ENCODE peak calls at places on chromosomes 2 and 18, in four cellular contexts. B is H1, K is mesendoderm, W is IMR-90. R is an unnamed sample.

GRCh38 chr2:32231959-32232358 is 32.7 kb downstream of the NLRC4 start:
- DNase-seq in B (no peak), K (no peak), W (no peak), R (no peak)

GRCh38 chr2:186486651-186487647 is 889 bp downstream of the ZC3H15 start:
- DNase-seq in B (no peak), K (no peak), W (peak), R (no peak)

GRCh38 chr18:68714356-68714706 is 577 bp downstream of the TMX3 start:
- DNase-seq in B (no peak), K (peak), W (no peak), R (no peak)

GRCh38 chr2:64622443-64623231 is 31.1 kb downstream of the SERTAD2 start:
- DNase-seq in B (no peak), K (peak), W (no peak), R (peak)

GRCh38 chr2:151350579-151351195 is 6.7 kb upstream of the TNFAIP6 start:
- DNase-seq in B (no peak), K (no peak), W (no peak), R (no peak)

GRCh38 chr2:135909976-135910375 is 33.7 kb upstream of the MCM6 start:
- DNase-seq in B (no peak), K (no peak), W (peak), R (no peak)

GRCh38 chr2:43897492-43897891 is 58.7 kb downstream of the ABCG8 start:
- DNase-seq in B (no peak), K (no peak), W (no peak), R (no peak)

GRCh38 chr2:73285162-73285739 is 973 bp upstream of the FBXO41 start:
- DNase-seq in B (no peak), K (no peak), W (no peak), R (no peak)

GRCh38 chr2:177554365-177554764 is 161.8 kb downstream of the AGPS start:
- DNase-seq in B (no peak), K (no peak), W (no peak), R (no peak)

GRCh38 chr2:53028746-53029423 is 738.7 kb upstream of the CHAC2 start:
- DNase-seq in B (no peak), K (peak), W (no peak), R (no peak)

GRCh38 chr18:37277753-37278152 is 287.8 kb downstream of the CELF4 start:
- DNase-seq in B (no peak), K (no peak), W (no peak), R (no peak)

GRCh38 chr18:73244411-73244810 is 376.6 kb upstream of the NETO1 start:
- DNase-seq in B (no peak), K (no peak), W (peak), R (no peak)

GRCh38 chr18:58805482-58806187 is 59.0 kb upstream of the ZNF532 start:
- DNase-seq in B (no peak), K (no peak), W (no peak), R (no peak)

GRCh38 chr2:107402330-107402729 is 424.4 kb upstream of the RGPD4 start:
- DNase-seq in B (no peak), K (no peak), W (no peak), R (no peak)

GRCh38 chr2:126909781-126910180 is 11.1 kb downstream of the TEX51 start:
- DNase-seq in B (no peak), K (no peak), W (no peak), R (no peak)

GRCh38 chr18:50559750-50560680 is at the start of gene MAPK4:
- DNase-seq in B (no peak), K (no peak), W (no peak), R (peak)

GRCh38 chr18:4641969-4642368 is 186.9 kb upstream of the DLGAP1 start:
- DNase-seq in B (no peak), K (no peak), W (no peak), R (no peak)

GRCh38 chr2:192307530-192307929 is 112.8 kb upstream of the TMEFF2 start:
- DNase-seq in B (no peak), K (peak), W (peak), R (no peak)

GRCh38 chr2:44801676-44802408 is 139.7 kb upstream of the SIX3 start:
- DNase-seq in B (no peak), K (peak), W (no peak), R (peak)

GRCh38 chr2:24049485-24050021 is at the start of gene FKBP1B:
- DNase-seq in B (peak), K (peak), W (peak), R (peak)

GRCh38 chr2:195472835-195473234 is 184.2 kb upstream of the SLC39A10 start:
- DNase-seq in B (no peak), K (no peak), W (no peak), R (no peak)

GRCh38 chr2:13714466-13714865 is 918.1 kb upstream of the LRATD1 start:
- DNase-seq in B (no peak), K (no peak), W (no peak), R (no peak)

GRCh38 chr2:17916584-17916983 is 38.1 kb downstream of the KCNS3 start:
- DNase-seq in B (no peak), K (no peak), W (no peak), R (no peak)

GRCh38 chr18:60391571-60392226 is 19.1 kb upstream of the MC4R start:
- DNase-seq in B (no peak), K (no peak), W (no peak), R (no peak)

GRCh38 chr2:233838726-233839446 is 15.4 kb downstream of the HJURP start:
- DNase-seq in B (no peak), K (no peak), W (no peak), R (no peak)

GRCh38 chr2:12828932-12829331 is 112.2 kb downstream of the TRIB2 start:
- DNase-seq in B (no peak), K (no peak), W (no peak), R (no peak)

GRCh38 chr2:74238879-74239278 is 40.5 kb downstream of the MTHFD2 start:
- DNase-seq in B (no peak), K (no peak), W (peak), R (no peak)

GRCh38 chr2:14330884-14331283 is 301.6 kb upstream of the LRATD1 start:
- DNase-seq in B (no peak), K (peak), W (no peak), R (no peak)

GRCh38 chr2:8886197-8886508 is 48.7 kb upstream of the KIDINS220 start:
- DNase-seq in B (no peak), K (no peak), W (no peak), R (no peak)

GRCh38 chr2:13005048-13005447 is 288.3 kb downstream of the TRIB2 start:
- DNase-seq in B (no peak), K (no peak), W (no peak), R (no peak)

GRCh38 chr2:121075006-121075545 is 209.9 kb downstream of the TFCP2L1 start:
- DNase-seq in B (peak), K (peak), W (peak), R (peak)

GRCh38 chr2:195410272-195410671 is 246.8 kb upstream of the SLC39A10 start:
- DNase-seq in B (no peak), K (no peak), W (no peak), R (no peak)

GRCh38 chr2:178304262-178304661 is 110.0 kb downstream of the OSBPL6 start:
- DNase-seq in B (no peak), K (no peak), W (no peak), R (no peak)

GRCh38 chr2:33518200-33518599 is 41.8 kb downstream of the RASGRP3 start:
- DNase-seq in B (no peak), K (no peak), W (no peak), R (no peak)
- H4K5ac ChIP-seq in B (no peak), K (no peak), W (no peak), R (no peak)

GRCh38 chr2:46277470-46278190 is 19.6 kb upstream of the EPAS1 start:
- DNase-seq in B (no peak), K (no peak), W (no peak), R (no peak)

GRCh38 chr2:46273919-46274318 is 23.3 kb upstream of the EPAS1 start:
- DNase-seq in B (no peak), K (no peak), W (no peak), R (no peak)

GRCh38 chr2:46273225-46273863 is 23.9 kb upstream of the EPAS1 start:
- DNase-seq in B (no peak), K (no peak), W (no peak), R (no peak)

GRCh38 chr2:46276652-46277051 is 20.6 kb upstream of the EPAS1 start:
- DNase-seq in B (no peak), K (peak), W (peak), R (no peak)

GRCh38 chr2:46275995-46276394 is 21.2 kb upstream of the EPAS1 start:
- DNase-seq in B (no peak), K (peak), W (no peak), R (peak)
- H4K5ac ChIP-seq in B (no peak), K (no peak), W (no peak), R (no peak)

GRCh38 chr2:214504599-214505376 is 93.9 kb downstream of the VWC2L start:
- DNase-seq in B (no peak), K (no peak), W (no peak), R (no peak)
- H4K5ac ChIP-seq in B (no peak), K (no peak), W (peak), R (no peak)

GRCh38 chr18:33826151-33826550 is 248.1 kb downstream of the ASXL3 start:
- DNase-seq in B (no peak), K (no peak), W (no peak), R (no peak)

GRCh38 chr18:33817096-33817495 is 239.1 kb downstream of the ASXL3 start:
- DNase-seq in B (peak), K (peak), W (peak), R (no peak)

GRCh38 chr18:33818145-33818544 is 240.1 kb downstream of the ASXL3 start:
- DNase-seq in B (no peak), K (no peak), W (no peak), R (no peak)

GRCh38 chr18:33820517-33821368 is 242.7 kb downstream of the ASXL3 start:
- DNase-seq in B (no peak), K (peak), W (no peak), R (no peak)

GRCh38 chr18:33821503-33821902 is 243.5 kb downstream of the ASXL3 start:
- DNase-seq in B (no peak), K (no peak), W (peak), R (no peak)
- H4K5ac ChIP-seq in B (no peak), K (no peak), W (no peak), R (no peak)

DNA sequence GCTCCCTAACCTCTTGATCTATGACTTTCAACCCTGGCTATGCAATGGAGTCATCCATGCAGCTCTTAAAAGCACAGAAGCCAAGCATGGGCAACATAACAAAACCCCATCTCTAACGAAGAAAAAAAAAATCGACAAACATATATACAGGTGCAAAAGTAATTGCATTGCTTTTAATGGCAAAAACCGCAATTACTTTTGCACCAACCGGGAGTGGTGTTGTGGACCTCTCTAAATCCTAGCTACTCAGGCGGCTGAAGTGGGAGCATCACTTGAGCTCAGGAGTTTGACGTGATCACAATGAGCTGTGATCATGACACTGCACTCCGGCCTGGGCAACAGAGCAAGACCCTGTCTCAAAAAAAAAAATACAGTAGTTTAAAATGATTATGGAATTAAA is 183.9 kb downstream of the ANKRD44 start:
- DNase-seq in B (no peak), K (no peak), W (no peak), R (no peak)
- H4K5ac ChIP-seq in B (no peak), K (no peak), W (no peak), R (no peak)

DNA sequence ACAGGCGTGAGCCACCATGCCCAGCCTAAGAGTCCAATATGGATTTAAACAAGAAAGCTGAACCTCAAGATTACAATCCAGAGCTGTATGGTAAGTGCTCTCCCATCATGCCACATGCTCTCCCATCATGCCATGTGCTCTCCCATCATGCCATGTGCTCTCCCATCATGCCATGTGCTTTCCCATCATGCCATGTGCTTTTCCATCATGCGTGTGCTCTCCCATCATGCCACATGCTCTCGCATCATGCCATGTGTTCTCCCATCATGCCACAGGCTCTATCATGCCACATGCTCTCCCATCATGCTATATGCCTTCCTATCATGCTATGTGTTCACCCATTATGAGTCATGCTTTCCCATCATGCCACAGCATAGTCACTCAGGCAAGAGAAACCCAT is 20.7 kb downstream of the ADD2 start:
- DNase-seq in B (no peak), K (no peak), W (no peak), R (no peak)
- H4K5ac ChIP-seq in B (no peak), K (no peak), W (no peak), R (peak)

GRCh38 chr2:161870531-161870930 is 203.5 kb downstream of the DPP4 start:
- DNase-seq in B (no peak), K (no peak), W (no peak), R (no peak)

GRCh38 chr2:161873689-161874088 is 200.3 kb downstream of the DPP4 start:
- DNase-seq in B (no peak), K (peak), W (no peak), R (no peak)

GRCh38 chr2:161871113-161871512 is 202.9 kb downstream of the DPP4 start:
- DNase-seq in B (no peak), K (no peak), W (no peak), R (no peak)

GRCh38 chr2:161876416-161876815 is 197.6 kb downstream of the DPP4 start:
- DNase-seq in B (no peak), K (no peak), W (no peak), R (no peak)
- H4K5ac ChIP-seq in B (no peak), K (no peak), W (no peak), R (no peak)